ENCODE peak calls at places on chromosomes 5 and 9, in ten cellular contexts. One of them, this sample, is unnamed.

GRCh38 chr5:55232194-55232984 is 1.0 kb downstream of the CCNO start:
- DNase-seq in effector CD4-positive, alpha-beta T cell: no peak
- DNase-seq in left ventricle myocardium inferior: peak
- DNase-seq in NCI-H1105: no peak
- DNase-seq in CD4-positive, alpha-beta T cell: no peak
- DNase-seq in dermis blood vessel endothelial cell: peak
- DNase-seq in progenitor cell of endocrine pancreas: peak
- DNase-seq in fibroblast of lung: no peak
- DNase-seq in T-helper 1 cell: no peak
- DNase-seq in suprapubic skin: peak
- DNase-seq in this sample: no peak

GRCh38 chr9:4298255-4299005 is 1.4 kb downstream of the GLIS3 start:
- DNase-seq in effector CD4-positive, alpha-beta T cell: no peak
- DNase-seq in suprapubic skin: peak
- DNase-seq in fibroblast of lung: no peak
- DNase-seq in left ventricle myocardium inferior: peak
- DNase-seq in CD4-positive, alpha-beta T cell: no peak
- DNase-seq in NCI-H1105: peak
- DNase-seq in T-helper 1 cell: no peak
- DNase-seq in progenitor cell of endocrine pancreas: peak
- DNase-seq in dermis blood vessel endothelial cell: peak
- DNase-seq in this sample: peak

GRCh38 chr9:132114102-132114707 is 34.5 kb upstream of the MED27 start:
- DNase-seq in T-helper 1 cell: peak
- DNase-seq in dermis blood vessel endothelial cell: peak
- DNase-seq in NCI-H1105: no peak
- DNase-seq in effector CD4-positive, alpha-beta T cell: peak
- DNase-seq in progenitor cell of endocrine pancreas: peak
- DNase-seq in CD4-positive, alpha-beta T cell: peak
- DNase-seq in fibroblast of lung: peak
- DNase-seq in suprapubic skin: no peak
- DNase-seq in left ventricle myocardium inferior: peak
- DNase-seq in this sample: peak

GRCh38 chr9:84860423-84861115 is 191.0 kb downstream of the NTRK2 start:
- DNase-seq in dermis blood vessel endothelial cell: no peak
- DNase-seq in fibroblast of lung: no peak
- DNase-seq in NCI-H1105: no peak
- DNase-seq in suprapubic skin: no peak
- DNase-seq in progenitor cell of endocrine pancreas: no peak
- DNase-seq in T-helper 1 cell: no peak
- DNase-seq in CD4-positive, alpha-beta T cell: no peak
- DNase-seq in left ventricle myocardium inferior: no peak
- DNase-seq in effector CD4-positive, alpha-beta T cell: no peak
- DNase-seq in this sample: no peak

GRCh38 chr9:135414293-135414692 is 65.3 kb upstream of the PPP1R26 start:
- DNase-seq in suprapubic skin: peak
- DNase-seq in effector CD4-positive, alpha-beta T cell: no peak
- DNase-seq in dermis blood vessel endothelial cell: no peak
- DNase-seq in T-helper 1 cell: no peak
- DNase-seq in progenitor cell of endocrine pancreas: no peak
- DNase-seq in fibroblast of lung: no peak
- DNase-seq in CD4-positive, alpha-beta T cell: no peak
- DNase-seq in NCI-H1105: no peak
- DNase-seq in left ventricle myocardium inferior: no peak
- DNase-seq in this sample: no peak

GRCh38 chr5:179403426-179404147 is 58.3 kb upstream of the ADAMTS2 start:
- DNase-seq in effector CD4-positive, alpha-beta T cell: no peak
- DNase-seq in NCI-H1105: no peak
- DNase-seq in fibroblast of lung: no peak
- DNase-seq in left ventricle myocardium inferior: no peak
- DNase-seq in suprapubic skin: no peak
- DNase-seq in CD4-positive, alpha-beta T cell: no peak
- DNase-seq in dermis blood vessel endothelial cell: no peak
- DNase-seq in progenitor cell of endocrine pancreas: no peak
- DNase-seq in T-helper 1 cell: no peak
- DNase-seq in this sample: no peak

GRCh38 chr9:21680590-21680989 is 121.8 kb upstream of the MTAP start:
- DNase-seq in T-helper 1 cell: no peak
- DNase-seq in left ventricle myocardium inferior: no peak
- DNase-seq in fibroblast of lung: no peak
- DNase-seq in suprapubic skin: no peak
- DNase-seq in effector CD4-positive, alpha-beta T cell: no peak
- DNase-seq in progenitor cell of endocrine pancreas: no peak
- DNase-seq in dermis blood vessel endothelial cell: no peak
- DNase-seq in CD4-positive, alpha-beta T cell: no peak
- DNase-seq in NCI-H1105: no peak
- DNase-seq in this sample: no peak

GRCh38 chr9:94869415-94869838 is 142.9 kb downstream of the AOPEP start:
- DNase-seq in progenitor cell of endocrine pancreas: no peak
- DNase-seq in left ventricle myocardium inferior: no peak
- DNase-seq in CD4-positive, alpha-beta T cell: no peak
- DNase-seq in NCI-H1105: no peak
- DNase-seq in fibroblast of lung: no peak
- DNase-seq in T-helper 1 cell: no peak
- DNase-seq in suprapubic skin: no peak
- DNase-seq in effector CD4-positive, alpha-beta T cell: no peak
- DNase-seq in dermis blood vessel endothelial cell: peak
- DNase-seq in this sample: peak

GRCh38 chr5:33457817-33458216 is 17.1 kb downstream of the TARS1 start:
- DNase-seq in NCI-H1105: no peak
- DNase-seq in dermis blood vessel endothelial cell: no peak
- DNase-seq in suprapubic skin: no peak
- DNase-seq in left ventricle myocardium inferior: no peak
- DNase-seq in progenitor cell of endocrine pancreas: no peak
- DNase-seq in effector CD4-positive, alpha-beta T cell: no peak
- DNase-seq in fibroblast of lung: no peak
- DNase-seq in T-helper 1 cell: no peak
- DNase-seq in CD4-positive, alpha-beta T cell: no peak
- DNase-seq in this sample: no peak

GRCh38 chr5:64939772-64940510 is 171.2 kb downstream of the CWC27 start:
- DNase-seq in progenitor cell of endocrine pancreas: no peak
- DNase-seq in NCI-H1105: no peak
- DNase-seq in dermis blood vessel endothelial cell: no peak
- DNase-seq in suprapubic skin: no peak
- DNase-seq in T-helper 1 cell: no peak
- DNase-seq in left ventricle myocardium inferior: peak
- DNase-seq in CD4-positive, alpha-beta T cell: no peak
- DNase-seq in fibroblast of lung: peak
- DNase-seq in effector CD4-positive, alpha-beta T cell: no peak
- DNase-seq in this sample: no peak

GRCh38 chr5:154418344-154418820 is 27.4 kb upstream of the SAP30L start:
- DNase-seq in fibroblast of lung: no peak
- DNase-seq in NCI-H1105: peak
- DNase-seq in progenitor cell of endocrine pancreas: no peak
- DNase-seq in CD4-positive, alpha-beta T cell: no peak
- DNase-seq in dermis blood vessel endothelial cell: no peak
- DNase-seq in effector CD4-positive, alpha-beta T cell: no peak
- DNase-seq in suprapubic skin: no peak
- DNase-seq in left ventricle myocardium inferior: no peak
- DNase-seq in T-helper 1 cell: no peak
- DNase-seq in this sample: no peak

GRCh38 chr9:116633444-116633843 is 53.7 kb upstream of the TRIM32 start:
- DNase-seq in left ventricle myocardium inferior: no peak
- DNase-seq in CD4-positive, alpha-beta T cell: no peak
- DNase-seq in effector CD4-positive, alpha-beta T cell: no peak
- DNase-seq in fibroblast of lung: no peak
- DNase-seq in T-helper 1 cell: no peak
- DNase-seq in suprapubic skin: no peak
- DNase-seq in progenitor cell of endocrine pancreas: no peak
- DNase-seq in dermis blood vessel endothelial cell: no peak
- DNase-seq in NCI-H1105: no peak
- DNase-seq in this sample: peak

GRCh38 chr9:127539259-127539981 is 72.7 kb upstream of the STXBP1 start:
- DNase-seq in NCI-H1105: no peak
- DNase-seq in effector CD4-positive, alpha-beta T cell: no peak
- DNase-seq in suprapubic skin: no peak
- DNase-seq in dermis blood vessel endothelial cell: peak
- DNase-seq in progenitor cell of endocrine pancreas: no peak
- DNase-seq in T-helper 1 cell: no peak
- DNase-seq in fibroblast of lung: peak
- DNase-seq in left ventricle myocardium inferior: no peak
- DNase-seq in CD4-positive, alpha-beta T cell: no peak
- DNase-seq in this sample: peak

This sample was measured in GM03348.